ENCODE peak calls at places on chromosomes 1 and 21, in five cellular contexts. S is AG04449, R is fibroblast of pulmonary artery, B is GM23338, F is left ventricle myocardium inferior. J is an unnamed sample.

GRCh38 chr1:103087261-103087660 is 21.1 kb downstream of the COL11A1 start:
- DNase-seq in F (no peak), R (no peak), S (no peak), B (no peak), J (peak)

GRCh38 chr1:10082785-10083479 is 50.2 kb downstream of the UBE4B start:
- DNase-seq in R (peak), B (no peak), F (no peak), S (peak), J (peak)

GRCh38 chr1:17755120-17755519 is at the start of gene ACTL8:
- DNase-seq in F (no peak), B (no peak), R (no peak), S (no peak), J (no peak)

GRCh38 chr1:12464627-12465056 is 153.4 kb downstream of the DHRS3 start:
- DNase-seq in R (peak), F (no peak), B (no peak), S (no peak), J (peak)

GRCh38 chr1:40796939-40797667 is 13.5 kb downstream of the KCNQ4 start:
- DNase-seq in B (no peak), R (no peak), S (no peak), F (peak), J (no peak)

GRCh38 chr1:39406533-39407478 is 84.6 kb upstream of the BMP8A start:
- DNase-seq in R (peak), S (peak), F (no peak), B (no peak), J (peak)

GRCh38 chr21:35026153-35026499 is 23.0 kb downstream of the RUNX1 start:
- DNase-seq in B (no peak), S (no peak), F (no peak), R (no peak), J (peak)

GRCh38 chr1:2240251-2241156 is 12.4 kb downstream of the SKI start:
- DNase-seq in S (no peak), B (no peak), F (peak), R (peak), J (peak)

GRCh38 chr1:185934476-185935189 is 200.4 kb downstream of the HMCN1 start:
- DNase-seq in R (peak), B (no peak), F (no peak), S (peak), J (peak)

GRCh38 chr1:100936194-100936967 is 40.5 kb downstream of the SLC30A7 start:
- DNase-seq in F (no peak), R (peak), S (no peak), B (no peak), J (no peak)

GRCh38 chr1:241485554-241485992 is 34.0 kb downstream of the FH start:
- DNase-seq in R (peak), F (no peak), B (peak), S (no peak), J (peak)

GRCh38 chr1:56561227-56562019 is 17.9 kb downstream of the PLPP3 start:
- DNase-seq in F (no peak), S (no peak), B (no peak), R (no peak), J (no peak)

GRCh38 chr1:162381383-162381782 is at the start of gene C1orf226:
- DNase-seq in S (no peak), F (no peak), R (no peak), B (no peak), J (no peak)

GRCh38 chr1:19045898-19046889 is 89.7 kb upstream of the IFFO2 start:
- DNase-seq in B (no peak), F (no peak), R (no peak), S (no peak), J (no peak)

GRCh38 chr1:154628122-154628405 is 20.1 kb upstream of the ADAR start:
- DNase-seq in F (no peak), R (no peak), B (no peak), S (no peak), J (no peak)

GRCh38 chr1:1455366-1455884 is 5.9 kb downstream of the ATAD3C start:
- DNase-seq in R (no peak), B (no peak), S (no peak), F (no peak), J (no peak)

GRCh38 chr1:214637722-214638473 is 34.9 kb downstream of the CENPF start:
- DNase-seq in B (peak), F (no peak), S (no peak), R (peak), J (peak)

GRCh38 chr21:16310191-16310590 is 580.4 kb downstream of the USP25 start:
- DNase-seq in B (no peak), S (no peak), F (no peak), R (no peak), J (peak)

GRCh38 chr1:221727146-221728036 is 14.5 kb downstream of the DUSP10 start:
- DNase-seq in R (no peak), F (no peak), S (no peak), B (no peak), J (no peak)

GRCh38 chr1:175278729-175279128 is 86.2 kb upstream of the KIAA0040 start:
- DNase-seq in B (no peak), S (no peak), R (no peak), F (no peak), J (no peak)

GRCh38 chr1:58704616-58705021 is 4.8 kb upstream of the MYSM1 start:
- DNase-seq in B (peak), F (no peak), S (no peak), R (no peak), J (no peak)

GRCh38 chr1:41641941-41642527 is 157.6 kb upstream of the EDN2 start:
- DNase-seq in F (no peak), S (no peak), R (no peak), B (no peak), J (no peak)

GRCh38 chr1:190615818-190616217 is 138.2 kb upstream of the BRINP3 start:
- DNase-seq in F (no peak), B (peak), R (no peak), S (no peak), J (no peak)

GRCh38 chr1:9120312-9120958 is 8.5 kb downstream of the GPR157 start:
- DNase-seq in S (no peak), R (no peak), B (no peak), F (no peak), J (no peak)

GRCh38 chr1:212315907-212316306 is 30.7 kb downstream of the PPP2R5A start:
- DNase-seq in F (no peak), R (peak), B (peak), S (no peak), J (peak)

GRCh38 chr1:206739411-206740076 is 31.0 kb upstream of the IL19 start:
- DNase-seq in F (no peak), B (peak), R (no peak), S (no peak), J (peak)

GRCh38 chr1:23593556-23594148 is 34.4 kb upstream of the ID3 start:
- DNase-seq in S (no peak), R (no peak), F (no peak), B (no peak), J (peak)

GRCh38 chr1:7044471-7044805 is 259.2 kb downstream of the CAMTA1 start:
- DNase-seq in F (no peak), S (no peak), R (no peak), B (peak), J (no peak)

GRCh38 chr21:19523731-19524130 is 1120.1 kb upstream of the TMPRSS15 start:
- DNase-seq in S (no peak), B (no peak), R (peak), F (no peak), J (peak)

GRCh38 chr1:18408656-18409370 is 71.9 kb upstream of the KLHDC7A start:
- DNase-seq in R (no peak), F (no peak), S (no peak), B (no peak), J (no peak)

GRCh38 chr21:43299441-43300277 is 127.3 kb downstream of the SIK1 start:
- DNase-seq in R (no peak), B (no peak), S (no peak), F (peak), J (no peak)

GRCh38 chr1:74584185-74584584 is 71.8 kb upstream of the LRRC53 start:
- DNase-seq in S (no peak), R (peak), B (no peak), F (no peak), J (peak)

GRCh38 chr1:152580433-152580832 is at the start of gene LCE3D:
- DNase-seq in F (no peak), R (no peak), B (no peak), S (no peak), J (no peak)

GRCh38 chr1:153880962-153881361 is 41.8 kb downstream of the GATAD2B start:
- DNase-seq in S (peak), F (peak), B (no peak), R (peak), J (peak)

GRCh38 chr1:92953491-92953890 is 7.8 kb downstream of the DIPK1A start:
- DNase-seq in F (no peak), B (no peak), R (no peak), S (no peak), J (no peak)

GRCh38 chr1:42747125-42747524 is 7.1 kb upstream of the CLDN19 start:
- DNase-seq in R (peak), B (peak), F (peak), S (no peak), J (peak)

GRCh38 chr1:31569773-31570172 is 6.5 kb upstream of the TINAGL1 start:
- DNase-seq in F (no peak), B (no peak), S (no peak), R (no peak), J (no peak)
- TF ChIP-seq CTCF in F (no peak), B (no peak), S (no peak), R (no peak), J (no peak)

GRCh38 chr1:179816196-179816960 is 61.2 kb downstream of the TOR1AIP2 start:
- DNase-seq in B (peak), R (no peak), F (peak), S (no peak), J (peak)

GRCh38 chr1:179813626-179814351 is 63.8 kb downstream of the TOR1AIP2 start:
- DNase-seq in F (no peak), B (no peak), S (no peak), R (no peak), J (no peak)

GRCh38 chr1:179815642-179816041 is 62.0 kb downstream of the TOR1AIP2 start:
- DNase-seq in S (no peak), B (no peak), R (no peak), F (no peak), J (no peak)

GRCh38 chr1:179812501-179813292 is 64.9 kb downstream of the TOR1AIP2 start:
- DNase-seq in B (no peak), R (peak), S (no peak), F (no peak), J (no peak)

DNA sequence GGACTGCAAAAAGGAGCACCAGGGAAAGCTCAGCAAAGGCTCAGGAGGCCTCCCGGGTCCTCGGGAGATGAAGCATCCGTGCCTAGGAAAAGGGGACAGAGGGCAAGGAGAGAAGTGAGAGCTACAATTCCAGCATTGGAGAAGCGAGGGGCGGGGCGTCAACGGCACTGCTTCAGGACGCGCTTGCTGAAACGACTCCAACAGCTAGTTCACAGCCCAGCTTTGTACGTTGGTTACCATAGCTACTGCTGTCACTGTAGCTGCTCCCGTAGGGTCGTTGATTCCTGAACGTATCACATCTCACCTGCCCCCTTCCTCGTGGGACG is 63.1 kb downstream of the TOR1AIP2 start:
- DNase-seq in B (no peak), F (peak), S (no peak), R (no peak), J (no peak)
- H3K4me3 ChIP-seq in B (peak), F (peak), S (peak), R (peak), J (peak)

GRCh38 chr1:200671235-200671786 is 1.6 kb upstream of the DDX59 start:
- DNase-seq in F (no peak), S (no peak), R (no peak), B (no peak), J (no peak)

GRCh38 chr1:200676829-200677228 is 7.1 kb upstream of the DDX59 start:
- DNase-seq in B (no peak), R (no peak), S (no peak), F (no peak), J (no peak)

GRCh38 chr1:200675588-200675852 is 5.8 kb upstream of the DDX59 start:
- DNase-seq in R (no peak), F (no peak), S (no peak), B (no peak), J (no peak)

GRCh38 chr1:200674838-200675587 is 5.3 kb upstream of the DDX59 start:
- DNase-seq in F (no peak), R (no peak), B (no peak), S (no peak), J (no peak)

GRCh38 chr1:200673952-200674823 is 4.5 kb upstream of the DDX59 start:
- DNase-seq in F (no peak), R (peak), B (no peak), S (peak), J (peak)
- TF ChIP-seq CTCF in F (no peak), R (no peak), B (no peak), S (no peak), J (no peak)

DNA sequence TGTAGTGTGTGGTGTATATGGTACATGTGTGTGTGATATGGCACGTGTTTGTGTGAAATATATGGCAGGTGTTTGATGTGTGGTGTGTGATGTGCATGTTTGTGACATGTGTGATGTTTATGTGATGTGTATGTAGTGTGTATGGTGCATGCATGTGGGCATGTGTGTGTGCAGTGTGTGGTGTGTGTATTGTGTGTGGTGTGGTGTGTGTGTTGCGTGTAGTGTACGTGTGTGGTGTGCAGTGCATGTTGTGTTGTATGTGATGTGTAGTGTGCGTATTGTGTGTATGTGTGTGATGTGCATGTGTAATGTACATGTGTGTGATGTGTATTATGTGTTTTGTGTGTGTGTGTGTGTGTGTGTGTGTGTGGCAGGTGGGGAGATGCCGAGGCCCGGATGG is 65.7 kb downstream of the SLC19A1 start:
- DNase-seq in B (no peak), F (no peak), R (no peak), S (no peak), J (no peak)
- H3K4me3 ChIP-seq in B (no peak), F (no peak), R (no peak), S (no peak), J (no peak)

GRCh38 chr1:170214980-170215910 is 69.5 kb downstream of the NTMT2 start:
- DNase-seq in F (peak), S (no peak), R (peak), B (no peak), J (no peak)
- TF ChIP-seq CTCF in F (no peak), S (no peak), R (no peak), B (no peak), J (no peak)

DNA sequence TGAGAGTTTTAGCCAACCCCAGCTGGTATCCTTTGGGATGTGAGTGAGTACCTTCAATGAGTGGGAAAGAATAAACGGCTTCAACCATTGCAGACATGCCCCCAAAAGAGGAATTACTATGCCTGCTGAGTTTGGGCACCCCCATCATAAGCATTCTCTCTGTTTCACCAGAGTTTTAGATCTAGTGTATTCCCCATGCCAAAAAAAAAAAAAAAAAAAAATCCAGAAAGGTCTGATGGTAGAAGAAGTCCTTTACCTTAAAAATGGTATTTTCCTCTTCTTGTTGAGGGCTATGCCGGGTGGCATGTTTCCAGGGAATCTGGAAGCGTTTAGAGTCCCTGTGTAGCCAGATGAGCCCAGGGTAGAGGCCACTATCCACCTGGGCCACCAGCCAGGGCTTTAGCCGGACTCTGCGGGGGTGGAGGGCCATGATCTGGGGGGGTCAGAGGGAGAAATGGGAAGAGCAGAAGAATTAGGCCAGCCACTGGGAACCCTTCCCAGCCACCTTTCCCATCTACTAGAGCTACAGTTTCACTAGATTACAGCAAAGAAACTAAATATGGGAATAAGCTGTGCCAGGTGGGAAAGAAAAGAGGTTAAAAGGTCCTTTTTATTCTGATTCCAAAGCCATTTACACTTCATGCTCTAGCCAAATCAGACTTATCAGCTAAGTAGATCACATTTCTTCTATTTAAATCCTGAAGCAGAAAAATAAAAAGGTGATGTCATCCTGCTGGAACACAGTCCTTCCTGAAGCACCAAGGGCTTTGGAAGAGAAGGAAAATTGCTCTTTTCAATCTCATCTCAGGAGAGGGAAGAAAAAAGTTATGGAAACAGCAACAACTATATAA is 4.7 kb downstream of the IRF6 start:
- DNase-seq in R (peak), S (no peak), B (no peak), F (peak), J (no peak)
- H3K4me3 ChIP-seq in R (no peak), S (no peak), B (no peak), F (peak), J (no peak)

DNA sequence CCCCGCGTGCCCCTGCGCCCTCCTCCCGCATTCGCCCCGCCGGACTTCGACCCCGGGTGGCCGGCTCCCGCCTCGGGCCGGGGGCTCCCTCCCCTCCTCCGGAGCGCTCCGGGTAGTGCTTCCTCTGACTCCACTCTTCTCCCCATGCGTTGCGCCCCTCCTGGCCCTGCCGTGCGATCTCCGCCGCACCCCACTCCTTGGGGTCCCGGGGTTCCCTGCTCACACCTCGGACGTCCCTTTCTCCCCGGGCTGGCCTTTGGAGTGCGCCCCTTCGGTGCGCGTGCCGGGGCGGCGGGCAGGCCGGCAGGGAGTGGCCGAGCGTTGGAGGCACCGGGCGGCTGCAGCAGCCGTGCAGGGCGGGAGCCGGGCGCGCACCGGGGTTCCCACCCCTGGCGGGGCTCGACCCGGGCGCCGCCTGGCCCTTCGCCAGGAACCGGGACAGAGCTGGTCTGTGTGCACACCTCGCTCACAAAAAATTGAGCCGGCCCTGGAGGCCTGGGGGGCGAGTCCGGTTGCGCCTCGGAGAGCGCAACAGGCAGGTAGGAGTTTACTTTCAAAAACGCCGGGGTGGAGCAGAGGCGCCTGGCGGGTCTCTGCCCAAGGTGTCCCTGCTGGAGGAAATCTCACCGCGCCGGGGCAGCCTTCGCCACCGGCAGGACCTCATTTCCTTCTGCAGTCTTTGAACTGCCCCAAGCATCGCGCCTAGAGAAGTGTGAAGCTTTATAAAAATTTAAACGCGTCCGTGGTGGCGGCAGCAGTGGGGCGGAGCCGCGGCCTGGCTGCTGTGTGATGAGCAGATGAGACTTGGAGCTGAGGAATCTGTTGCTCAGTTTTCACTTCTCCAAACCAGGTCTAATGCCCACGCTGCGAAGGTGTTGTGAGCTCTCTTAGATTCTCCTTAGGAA is 650 bp downstream of the VANGL1 start:
- DNase-seq in F (peak), R (peak), B (peak), S (no peak), J (peak)
- TF ChIP-seq CTCF in F (peak), R (no peak), B (no peak), S (no peak), J (peak)